ENCODE peak calls at places on chromosome 10, in four cellular contexts. D, K, Y and L are unnamed samples.

GRCh38 chr10:26879744-26880143 is 19.0 kb upstream of the ABI1 start:
- DNase-seq in D (no peak), K (no peak), Y (no peak), L (no peak)

GRCh38 chr10:77613476-77614130 is 24.0 kb downstream of the KCNMA1 start:
- DNase-seq in D (no peak), K (no peak), Y (no peak), L (no peak)

GRCh38 chr10:118957141-118957825 is 72.2 kb upstream of the NANOS1 start:
- DNase-seq in D (no peak), K (no peak), Y (no peak), L (no peak)

GRCh38 chr10:113716109-113717010 is 35.1 kb upstream of the PLEKHS1 start:
- DNase-seq in D (no peak), K (no peak), Y (no peak), L (no peak)

GRCh38 chr10:79084972-79085597 is 16.3 kb downstream of the ZMIZ1 start:
- DNase-seq in D (no peak), K (no peak), Y (no peak), L (no peak)

GRCh38 chr10:95716866-95717265 is 23.1 kb upstream of the TCTN3 start:
- DNase-seq in D (no peak), K (no peak), Y (no peak), L (no peak)

GRCh38 chr10:71621783-71622526 is 97.6 kb downstream of the C10orf105 start:
- DNase-seq in D (peak), K (peak), Y (no peak), L (no peak)

GRCh38 chr10:131924982-131925649 is 24.3 kb downstream of the PPP2R2D start:
- DNase-seq in D (no peak), K (no peak), Y (no peak), L (no peak)

GRCh38 chr10:22320591-22321155 is at the start of gene BMI1:
- DNase-seq in D (peak), K (no peak), Y (peak), L (no peak)

GRCh38 chr10:132397671-132398565 is 918 bp downstream of the PWWP2B start:
- DNase-seq in D (no peak), K (no peak), Y (no peak), L (no peak)

GRCh38 chr10:117553815-117554172 is 11.2 kb downstream of the EMX2 start:
- DNase-seq in D (no peak), K (no peak), Y (no peak), L (no peak)

GRCh38 chr10:132730566-132730953 is 55.4 kb downstream of the NKX6-2 start:
- DNase-seq in D (no peak), K (no peak), Y (no peak), L (no peak)

GRCh38 chr10:80186364-80187012 is 18.8 kb downstream of the ANXA11 start:
- DNase-seq in D (no peak), K (no peak), Y (no peak), L (no peak)

GRCh38 chr10:71744897-71745658 is 25.5 kb upstream of the C10orf105 start:
- DNase-seq in D (no peak), K (no peak), Y (no peak), L (no peak)

GRCh38 chr10:104277785-104278184 is 8.8 kb downstream of the GSTO2 start:
- DNase-seq in D (no peak), K (no peak), Y (no peak), L (no peak)

GRCh38 chr10:1193561-1193960 is 137.4 kb downstream of the WDR37 start:
- DNase-seq in D (no peak), K (no peak), Y (no peak), L (no peak)

GRCh38 chr10:89466599-89467035 is 52.2 kb downstream of the IFIT5 start:
- DNase-seq in D (peak), K (no peak), Y (no peak), L (no peak)

GRCh38 chr10:101379663-101380352 is 25.8 kb downstream of the BTRC start:
- DNase-seq in D (no peak), K (no peak), Y (no peak), L (no peak)

GRCh38 chr10:124626759-124627380 is 117.3 kb downstream of the FAM53B start:
- DNase-seq in D (peak), K (no peak), Y (no peak), L (no peak)

GRCh38 chr10:113252650-113253560 is 299.9 kb upstream of the HABP2 start:
- DNase-seq in D (no peak), K (no peak), Y (no peak), L (no peak)

GRCh38 chr10:79241990-79242619 is 105.2 kb upstream of the PPIF start:
- DNase-seq in D (peak), K (no peak), Y (peak), L (peak)

GRCh38 chr10:28020080-28020860 is 21.4 kb upstream of the ODAD2 start:
- DNase-seq in D (no peak), K (no peak), Y (no peak), L (no peak)

GRCh38 chr10:87503892-87504291 is 801 bp upstream of the MINPP1 start:
- DNase-seq in D (no peak), K (no peak), Y (no peak), L (no peak)

GRCh38 chr10:34753014-34753757 is 61.9 kb downstream of the PARD3 start:
- DNase-seq in D (no peak), K (no peak), Y (no peak), L (no peak)

GRCh38 chr10:75403144-75404022 is 1.8 kb upstream of the ZNF503 start:
- DNase-seq in D (no peak), K (no peak), Y (peak), L (peak)

GRCh38 chr10:72340911-72341310 is 13.8 kb downstream of the DNAJB12 start:
- DNase-seq in D (no peak), K (no peak), Y (no peak), L (no peak)

GRCh38 chr10:3906511-3907111 is 121.6 kb upstream of the KLF6 start:
- DNase-seq in D (no peak), K (peak), Y (no peak), L (no peak)

GRCh38 chr10:96665306-96665705 is 55.0 kb downstream of the PIK3AP1 start:
- DNase-seq in D (no peak), K (no peak), Y (no peak), L (no peak)

GRCh38 chr10:73096041-73096451 is 620 bp downstream of the P4HA1 start:
- DNase-seq in D (peak), K (no peak), Y (peak), L (peak)

GRCh38 chr10:78894841-78895195 is 173.9 kb upstream of the ZMIZ1 start:
- DNase-seq in D (no peak), K (no peak), Y (no peak), L (no peak)

GRCh38 chr10:101974091-101974799 is 81.7 kb downstream of the ARMH3 start:
- DNase-seq in D (no peak), K (no peak), Y (no peak), L (no peak)

GRCh38 chr10:130801784-130802183 is 509.7 kb downstream of the TCERG1L start:
- DNase-seq in D (no peak), K (no peak), Y (no peak), L (no peak)

GRCh38 chr10:63520463-63521388 is 475 bp upstream of the REEP3 start:
- DNase-seq in D (peak), K (no peak), Y (peak), L (peak)

GRCh38 chr10:108608860-108609259 is 1314.5 kb downstream of the XPNPEP1 start:
- DNase-seq in D (no peak), K (no peak), Y (no peak), L (no peak)

GRCh38 chr10:84076540-84077195 is 62.6 kb upstream of the GHITM start:
- DNase-seq in D (no peak), K (no peak), Y (peak), L (no peak)

GRCh38 chr10:47176206-47176902 is 123.6 kb upstream of the GDF10 start:
- DNase-seq in D (no peak), K (no peak), Y (no peak), L (no peak)

GRCh38 chr10:79173582-79174262 is 105.0 kb downstream of the ZMIZ1 start:
- DNase-seq in D (no peak), K (no peak), Y (no peak), L (no peak)

GRCh38 chr10:110087682-110088081 is 79.9 kb downstream of the ADD3 start:
- DNase-seq in D (no peak), K (no peak), Y (no peak), L (no peak)

GRCh38 chr10:110091830-110092229 is 84.0 kb downstream of the ADD3 start:
- DNase-seq in D (no peak), K (no peak), Y (no peak), L (no peak)

GRCh38 chr10:110083884-110084283 is 76.1 kb downstream of the ADD3 start:
- DNase-seq in D (no peak), K (no peak), Y (no peak), L (no peak)

GRCh38 chr10:110093722-110094121 is 85.9 kb downstream of the ADD3 start:
- DNase-seq in D (no peak), K (no peak), Y (no peak), L (no peak)

GRCh38 chr10:110088756-110089155 is 81.0 kb downstream of the ADD3 start:
- DNase-seq in D (no peak), K (no peak), Y (no peak), L (no peak)
- TF ChIP-seq CTCF in D (no peak), K (no peak), Y (no peak), L (no peak)

DNA sequence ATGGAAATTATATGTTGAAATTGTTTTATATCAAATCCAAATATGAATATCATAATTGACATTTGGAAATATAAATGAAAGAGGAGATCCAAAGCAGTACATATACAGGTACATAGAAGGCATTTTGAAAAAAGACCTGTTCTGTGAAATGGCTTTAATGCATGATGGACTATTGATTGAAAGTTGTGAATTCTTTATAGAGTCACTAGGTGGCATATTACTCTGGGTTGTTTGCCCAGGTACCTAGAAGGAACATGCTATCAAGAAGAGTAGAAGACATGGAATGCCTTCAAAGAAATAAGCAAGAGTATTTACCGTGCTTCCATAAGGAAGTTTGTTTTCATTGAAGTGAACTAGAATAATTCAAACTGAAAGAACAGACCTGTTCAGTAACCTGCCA is 160.0 kb upstream of the ANK3 start:
- DNase-seq in D (peak), K (peak), Y (no peak), L (no peak)
- TF ChIP-seq CTCF in D (peak), K (peak), Y (no peak), L (peak)

GRCh38 chr10:55892276-55892675 is 468.8 kb downstream of the ZWINT start:
- DNase-seq in D (no peak), K (no peak), Y (no peak), L (no peak)
- TF ChIP-seq CTCF in D (no peak), K (no peak), Y (no peak), L (no peak)

DNA sequence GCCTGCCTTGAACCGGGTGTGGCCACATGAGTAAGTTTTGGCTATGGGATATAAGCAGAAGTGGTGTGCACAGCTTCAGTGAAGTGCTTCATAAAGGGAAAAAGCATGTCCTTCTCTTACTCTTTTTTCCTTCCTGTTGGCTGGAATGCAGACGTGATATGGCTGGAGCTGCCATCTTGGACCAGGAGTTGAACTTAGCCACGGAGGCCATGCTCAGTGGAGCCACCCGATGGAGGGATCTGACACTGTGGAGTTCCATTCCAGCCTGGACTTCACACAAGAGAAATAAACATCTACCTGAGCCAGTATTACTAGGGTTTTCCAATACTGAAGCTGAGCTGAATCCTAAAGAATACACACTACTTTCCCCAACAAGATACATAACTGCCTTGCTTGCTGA is 52.3 kb downstream of the CCDC3 start:
- DNase-seq in D (no peak), K (no peak), Y (no peak), L (no peak)
- TF ChIP-seq CTCF in D (no peak), K (no peak), Y (peak), L (peak)

GRCh38 chr10:13993169-13993568 is 337.6 kb downstream of the FRMD4A start:
- DNase-seq in D (no peak), K (peak), Y (no peak), L (no peak)

GRCh38 chr10:13998090-13998838 is 332.5 kb downstream of the FRMD4A start:
- DNase-seq in D (no peak), K (no peak), Y (no peak), L (no peak)

GRCh38 chr10:13997650-13998049 is 333.1 kb downstream of the FRMD4A start:
- DNase-seq in D (no peak), K (no peak), Y (no peak), L (no peak)

GRCh38 chr10:13993634-13994033 is 337.1 kb downstream of the FRMD4A start:
- DNase-seq in D (no peak), K (no peak), Y (no peak), L (no peak)

GRCh38 chr10:13994932-13995331 is 335.8 kb downstream of the FRMD4A start:
- DNase-seq in D (no peak), K (no peak), Y (no peak), L (no peak)
- TF ChIP-seq CTCF in D (no peak), K (no peak), Y (no peak), L (no peak)

DNA sequence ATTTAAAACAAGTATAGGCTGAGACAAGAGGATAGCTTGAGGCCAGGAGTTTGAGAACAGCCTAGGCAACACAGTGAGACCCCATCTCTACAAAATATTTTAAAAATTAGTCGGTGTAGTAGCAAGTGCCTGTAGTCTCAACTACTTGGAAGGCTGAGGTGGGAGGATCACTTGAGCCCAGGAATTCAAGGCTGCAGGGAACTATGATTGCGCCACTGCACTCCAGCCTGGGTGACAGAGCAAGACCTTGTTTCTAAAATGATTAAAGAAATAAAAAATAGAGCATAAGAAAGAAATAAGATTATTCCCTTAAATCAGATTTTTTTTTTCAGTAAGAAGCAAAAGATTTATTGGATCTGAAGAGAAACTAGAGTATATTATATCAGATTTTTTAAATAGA is 11.7 kb downstream of the LRRC20 start:
- DNase-seq in D (no peak), K (no peak), Y (no peak), L (no peak)
- TF ChIP-seq CTCF in D (no peak), K (no peak), Y (no peak), L (no peak)

DNA sequence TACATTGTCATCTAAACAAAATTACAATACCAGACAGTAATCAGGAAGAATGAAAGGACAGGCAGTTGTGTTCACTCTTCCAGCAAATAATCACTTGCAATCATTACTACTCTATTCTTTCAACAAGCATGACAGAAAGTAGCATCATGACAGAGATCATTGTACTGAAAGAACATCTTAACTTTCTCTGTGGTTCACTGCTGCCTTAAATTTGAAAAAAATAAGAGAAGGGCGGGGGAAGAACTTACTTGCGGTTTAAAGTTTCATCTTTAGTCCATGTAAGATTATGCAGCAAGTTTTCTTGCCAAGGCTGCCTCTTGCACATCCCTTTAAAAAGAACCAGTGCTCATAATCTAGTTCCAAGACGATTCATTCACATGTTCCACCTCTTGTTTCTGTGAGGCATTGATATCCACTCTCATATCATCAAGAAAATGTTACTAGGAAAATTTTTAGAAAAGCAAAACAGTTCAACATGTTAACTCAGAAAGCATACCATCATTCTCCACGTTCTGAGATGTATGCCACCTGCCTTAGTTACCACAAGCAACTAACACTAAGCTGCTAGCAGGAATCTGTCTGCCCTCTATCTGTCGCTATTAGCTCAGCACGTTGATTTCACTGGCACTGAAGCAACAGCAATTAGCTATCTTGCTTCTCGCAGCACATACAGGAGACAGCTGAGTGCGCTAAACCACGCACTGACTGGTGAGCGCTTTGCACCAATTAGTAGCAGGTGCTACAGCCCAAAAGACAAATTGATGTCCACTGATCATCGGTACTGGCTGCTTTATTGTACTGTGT is at the start of gene PCDH15:
- DNase-seq in D (peak), K (peak), Y (peak), L (peak)
- TF ChIP-seq CTCF in D (no peak), K (peak), Y (no peak), L (peak)

GRCh38 chr10:91296471-91296870 is 76.0 kb downstream of the PCGF5 start:
- DNase-seq in D (peak), K (no peak), Y (no peak), L (no peak)
- TF ChIP-seq CTCF in D (no peak), K (peak), Y (no peak), L (peak)